ENCODE peak calls at places on chromosomes 11 and 22, in nine cellular contexts. K, L, G, V, A, F, Y, P and D are unnamed samples.

GRCh38 chr11:110425751-110426545 is 3.8 kb upstream of the FDX1 start:
- DNase-seq in K (no peak), L (no peak), G (no peak), V (peak; percentile 71), A (peak; percentile 93), F (no peak), Y (no peak), P (no peak), D (peak; percentile 57)

GRCh38 chr11:79447039-79447438 is 6.2 kb upstream of the TENM4 start:
- DNase-seq in K (no peak), L (no peak), G (peak; percentile 4), V (no peak), A (no peak), F (no peak), Y (no peak), P (no peak), D (no peak)

GRCh38 chr11:62805991-62806441 is 776 bp upstream of the NXF1 start:
- DNase-seq in K (peak; percentile 62), L (no peak), G (no peak), V (peak; percentile 16), A (peak; percentile 35), F (no peak), Y (peak; percentile 56), P (no peak), D (no peak)

GRCh38 chr11:3936517-3936916 is 81.1 kb downstream of the STIM1 start:
- DNase-seq in K (no peak), L (no peak), G (no peak), V (no peak), A (no peak), F (no peak), Y (no peak), P (no peak), D (no peak)

GRCh38 chr11:103907548-103908455 is 128.6 kb upstream of the DDI1 start:
- DNase-seq in K (no peak), L (no peak), G (peak; percentile 17), V (peak; percentile 66), A (peak; percentile 18), F (no peak), Y (no peak), P (no peak), D (peak; percentile 55)

GRCh38 chr22:32579533-32580220 is 105.1 kb downstream of the FBXO7 start:
- DNase-seq in K (no peak), L (no peak), G (no peak), V (no peak), A (peak; percentile 77), F (no peak), Y (no peak), P (no peak), D (peak; percentile 31)

GRCh38 chr11:114260077-114260476 is 36.1 kb upstream of the NNMT start:
- DNase-seq in K (no peak), L (no peak), G (no peak), V (no peak), A (no peak), F (peak; percentile 51), Y (no peak), P (no peak), D (no peak)

GRCh38 chr11:19276859-19277808 is 36.4 kb upstream of the E2F8 start:
- DNase-seq in K (no peak), L (no peak), G (peak; percentile 71), V (peak; percentile 21), A (peak; percentile 36), F (no peak), Y (peak; percentile 6), P (no peak), D (peak; percentile 17)

GRCh38 chr11:12052676-12053605 is 44.5 kb upstream of the DKK3 start:
- DNase-seq in K (peak; percentile 81), L (no peak), G (no peak), V (no peak), A (no peak), F (no peak), Y (peak; percentile 54), P (no peak), D (no peak)

GRCh38 chr11:121733858-121734257 is 281.1 kb upstream of the SORL1-AS1 start:
- DNase-seq in K (no peak), L (no peak), G (no peak), V (no peak), A (no peak), F (no peak), Y (no peak), P (no peak), D (no peak)

GRCh38 chr11:60647087-60647486 is 52.3 kb upstream of the MS4A8 start:
- DNase-seq in K (no peak), L (no peak), G (no peak), V (no peak), A (no peak), F (no peak), Y (no peak), P (no peak), D (no peak)

GRCh38 chr11:128690746-128691091 is 3.2 kb upstream of the FLI1 start:
- DNase-seq in K (no peak), L (no peak), G (no peak), V (no peak), A (no peak), F (no peak), Y (no peak), P (no peak), D (no peak)

GRCh38 chr11:17725174-17725573 is 5.8 kb downstream of the MYOD1 start:
- DNase-seq in K (no peak), L (no peak), G (no peak), V (no peak), A (no peak), F (no peak), Y (no peak), P (no peak), D (no peak)

GRCh38 chr11:10703544-10703943 is 10.0 kb upstream of the IRAG1 start:
- DNase-seq in K (no peak), L (no peak), G (no peak), V (no peak), A (no peak), F (no peak), Y (no peak), P (no peak), D (no peak)

GRCh38 chr11:118227865-118228785 is 3.3 kb upstream of the JAML start:
- DNase-seq in K (no peak), L (no peak), G (peak; percentile 89), V (no peak), A (no peak), F (no peak), Y (no peak), P (no peak), D (no peak)

GRCh38 chr11:2664886-2665746 is 34.7 kb downstream of the KCNQ1OT1 start:
- DNase-seq in K (no peak), L (no peak), G (no peak), V (no peak), A (no peak), F (no peak), Y (no peak), P (peak; percentile 6), D (no peak)

GRCh38 chr22:49049691-49050090 is 778.0 kb downstream of the BRD1 start:
- DNase-seq in K (no peak), L (no peak), G (no peak), V (no peak), A (no peak), F (peak; percentile 38), Y (no peak), P (no peak), D (no peak)

GRCh38 chr22:17410576-17410975 is 41.3 kb downstream of the CECR2 start:
- DNase-seq in K (no peak), L (no peak), G (no peak), V (peak; percentile 37), A (no peak), F (no peak), Y (no peak), P (no peak), D (no peak)